ENCODE peak calls at places on chromosomes 13 and 19, in four cellular contexts. One of them, this sample, is unnamed.

GRCh38 chr19:58563823-58564222 is 5.4 kb upstream of the UBE2M start:
- DNase-seq in amygdala: no peak
- DNase-seq in fibroblast of lung: no peak
- DNase-seq in epithelial cell of esophagus: no peak
- DNase-seq in this sample: no peak

GRCh38 chr19:8138201-8138600 is 11.2 kb downstream of the FBN3 start:
- DNase-seq in epithelial cell of esophagus: no peak
- DNase-seq in amygdala: no peak
- DNase-seq in fibroblast of lung: no peak
- DNase-seq in this sample: no peak

GRCh38 chr19:56110515-56111448 is 10.3 kb downstream of the ZNF787 start:
- DNase-seq in epithelial cell of esophagus: no peak
- DNase-seq in amygdala: no peak
- DNase-seq in fibroblast of lung: peak; percentile 70
- DNase-seq in this sample: no peak

GRCh38 chr13:22278336-22278929 is 607.6 kb downstream of the FGF9 start:
- DNase-seq in epithelial cell of esophagus: peak; percentile 38
- DNase-seq in amygdala: no peak
- DNase-seq in fibroblast of lung: peak; percentile 65
- DNase-seq in this sample: no peak

GRCh38 chr13:26561636-26562537 is 4.4 kb downstream of the WASF3 start:
- DNase-seq in amygdala: no peak
- DNase-seq in epithelial cell of esophagus: peak; percentile 11
- DNase-seq in fibroblast of lung: peak; percentile 46
- DNase-seq in this sample: no peak

GRCh38 chr13:111323549-111323948 is 3.1 kb downstream of the TEX29 start:
- DNase-seq in epithelial cell of esophagus: no peak
- DNase-seq in amygdala: no peak
- DNase-seq in fibroblast of lung: no peak
- DNase-seq in this sample: no peak

GRCh38 chr19:51971624-51972023 is 15.0 kb downstream of the ZNF350 start:
- DNase-seq in epithelial cell of esophagus: no peak
- DNase-seq in fibroblast of lung: peak; percentile 30
- DNase-seq in amygdala: no peak
- DNase-seq in this sample: no peak

GRCh38 chr13:74886496-74886895 is 595.5 kb downstream of the TBC1D4 start:
- DNase-seq in epithelial cell of esophagus: peak; percentile 3
- DNase-seq in fibroblast of lung: peak; percentile 71
- DNase-seq in amygdala: no peak
- DNase-seq in this sample: no peak

GRCh38 chr13:33199282-33199850 is 86.2 kb downstream of the STARD13 start:
- DNase-seq in fibroblast of lung: no peak
- DNase-seq in epithelial cell of esophagus: no peak
- DNase-seq in amygdala: no peak
- DNase-seq in this sample: no peak

GRCh38 chr19:6721773-6722172 is 1.3 kb upstream of the C3 start:
- DNase-seq in epithelial cell of esophagus: no peak
- DNase-seq in fibroblast of lung: no peak
- DNase-seq in amygdala: no peak
- DNase-seq in this sample: no peak

GRCh38 chr13:94115054-94115453 is 364.4 kb downstream of the DCT start:
- DNase-seq in fibroblast of lung: no peak
- DNase-seq in epithelial cell of esophagus: no peak
- DNase-seq in amygdala: no peak
- DNase-seq in this sample: no peak

GRCh38 chr19:55206664-55207500 is 2.4 kb downstream of the PTPRH start:
- DNase-seq in fibroblast of lung: peak; percentile 90
- DNase-seq in amygdala: peak; percentile 7
- DNase-seq in epithelial cell of esophagus: peak; percentile 91
- DNase-seq in this sample: no peak

This sample was measured in posterior cingulate gyrus.